ENCODE peak calls at places on chromosomes 4 and X, in four cellular contexts. L is HepG2, K is H1, H is GM12878. R is an unnamed sample.

GRCh38 chr4:30721353-30722091 is 1.4 kb downstream of the PCDH7 start:
- DNase-seq in H (no peak), L (no peak), K (no peak), R (no peak)

GRCh38 chrX:39470588-39471155 is 627.1 kb downstream of the BCOR start:
- DNase-seq in K (no peak), L (no peak), H (no peak), R (no peak)

GRCh38 chrX:39556056-39556455 is 541.7 kb downstream of the BCOR start:
- DNase-seq in K (no peak), H (no peak), L (no peak), R (no peak)

GRCh38 chr4:1866095-1866755 is 5.0 kb upstream of the NSD2 start:
- DNase-seq in K (no peak), L (no peak), H (no peak), R (no peak)

GRCh38 chrX:118520206-118520857 is 24.7 kb downstream of the DOCK11 start:
- DNase-seq in L (no peak), H (no peak), K (no peak), R (no peak)

GRCh38 chr4:8725071-8725841 is 132.7 kb downstream of the CPZ start:
- DNase-seq in H (no peak), K (no peak), L (no peak), R (no peak)

GRCh38 chr4:43316813-43317212 is 424.3 kb downstream of the GRXCR1 start:
- DNase-seq in K (no peak), L (peak; percentile 1), H (no peak), R (no peak)

GRCh38 chrX:13216139-13216538 is 103.7 kb downstream of the ATXN3L start:
- DNase-seq in K (no peak), H (no peak), L (no peak), R (no peak)

GRCh38 chr4:8267077-8267476 is 2.5 kb upstream of the HTRA3 start:
- DNase-seq in H (no peak), L (peak; percentile 52), K (peak; percentile 54), R (peak; percentile 32)

GRCh38 chr4:76753814-76754213 is 144.1 kb downstream of the SOWAHB start:
- DNase-seq in L (no peak), K (no peak), H (no peak), R (no peak)

GRCh38 chr4:112953295-112953694 is 96.2 kb upstream of the ANK2 start:
- DNase-seq in K (no peak), H (no peak), L (no peak), R (no peak)

GRCh38 chr4:7411896-7412585 is 22.7 kb downstream of the PSAPL1 start:
- DNase-seq in K (no peak), L (no peak), H (no peak), R (no peak)

GRCh38 chr4:123649248-123649643 is 252.7 kb downstream of the SPRY1 start:
- DNase-seq in K (no peak), H (peak; percentile 81), L (no peak), R (no peak)

GRCh38 chrX:15158736-15159406 is 111.0 kb downstream of the ASB9 start:
- DNase-seq in K (no peak), L (no peak), H (peak; percentile 33), R (no peak)

GRCh38 chr4:171342646-171343045 is 470.6 kb upstream of the GALNTL6 start:
- DNase-seq in K (no peak), H (no peak), L (no peak), R (no peak)

GRCh38 chr4:129246850-129247542 is 151.0 kb downstream of the C4orf33 start:
- DNase-seq in H (no peak), K (no peak), L (no peak), R (no peak)

GRCh38 chrX:155086202-155086840 is 15.0 kb downstream of the BRCC3 start:
- DNase-seq in L (peak; percentile 21), H (no peak), K (peak; percentile 27), R (peak; percentile 18)

GRCh38 chrX:49111846-49112245 is 11.7 kb downstream of the GPKOW start:
- DNase-seq in L (no peak), K (no peak), H (no peak), R (no peak)

GRCh38 chrX:38864165-38864564 is 62.9 kb downstream of the MID1IP1 start:
- DNase-seq in K (no peak), H (no peak), L (no peak), R (no peak)

DNA sequence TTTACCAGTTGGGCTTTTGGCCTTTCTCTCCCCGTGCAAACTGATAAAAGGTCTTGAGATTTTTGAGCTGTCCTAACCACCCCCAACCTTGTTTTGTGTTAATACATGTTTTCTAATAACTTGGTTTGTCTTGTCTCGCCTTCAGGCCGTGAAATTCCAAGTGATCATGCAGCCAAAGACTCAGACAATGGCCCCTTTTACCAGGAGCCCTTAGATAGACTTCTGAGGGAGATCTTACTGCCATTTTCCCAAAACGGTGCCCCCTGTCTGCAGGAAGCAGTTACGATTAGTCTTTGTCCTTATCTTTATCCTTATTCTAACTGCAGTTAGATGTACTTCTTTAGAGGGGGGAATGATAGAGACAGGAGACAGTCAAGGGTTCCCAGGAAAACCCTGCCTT is 245.3 kb upstream of the HDX start:
- DNase-seq in K (no peak), H (no peak), L (no peak), R (no peak)
- TF ChIP-seq YY1 in K (no peak), H (no peak), L (no peak), R (no peak)

DNA sequence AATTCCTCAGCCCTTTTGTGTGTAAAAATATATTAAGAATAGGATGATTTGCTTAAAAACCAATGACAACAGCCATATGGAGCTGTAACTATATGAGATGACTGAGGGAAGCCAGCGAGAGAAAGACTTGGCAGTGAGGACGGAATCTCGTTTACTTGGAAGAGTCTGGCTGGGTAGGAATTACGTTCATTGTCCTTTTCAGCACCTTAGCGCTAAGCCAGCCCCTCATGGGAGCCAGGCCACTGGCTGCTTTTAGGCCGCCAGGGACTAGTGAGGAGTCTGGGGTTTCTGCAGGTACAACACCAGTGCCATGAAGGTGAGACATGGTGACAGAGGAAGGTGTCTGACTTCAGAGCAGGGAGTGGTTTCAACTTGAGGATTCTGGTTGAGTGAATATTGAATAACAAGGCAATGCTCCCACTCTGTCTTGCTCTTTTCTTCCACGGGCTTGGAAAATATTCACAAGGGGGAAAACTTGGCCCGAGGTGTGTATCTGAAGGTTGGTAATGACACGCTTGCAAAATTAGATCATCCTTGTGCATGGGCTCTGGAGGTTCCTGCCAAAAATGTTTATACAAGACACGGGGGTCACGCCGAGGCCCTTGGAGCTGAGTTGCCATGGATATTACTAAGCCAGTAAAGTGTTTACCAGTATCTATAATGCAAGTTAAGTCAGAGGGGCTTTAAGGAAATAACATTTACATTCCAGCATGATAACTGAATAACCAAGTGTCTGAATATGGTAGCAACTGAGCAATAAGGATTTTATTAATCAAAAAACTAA is 17.5 kb downstream of the KLF3 start:
- DNase-seq in K (no peak), H (no peak), L (no peak), R (no peak)
- TF ChIP-seq SUZ12 in K (no peak), H (no peak), L (no peak), R (no peak)

GRCh38 chrX:18883961-18884765 is 99.8 kb downstream of the PHKA2 start:
- DNase-seq in H (no peak), L (no peak), K (no peak), R (no peak)

GRCh38 chrX:18884916-18885315 is 99.0 kb downstream of the PHKA2 start:
- DNase-seq in L (no peak), H (no peak), K (no peak), R (no peak)

GRCh38 chrX:18886005-18886343 is 97.9 kb downstream of the PHKA2 start:
- DNase-seq in H (no peak), K (no peak), L (no peak), R (no peak)

GRCh38 chrX:18885317-18886004 is 98.5 kb downstream of the PHKA2 start:
- DNase-seq in L (no peak), H (peak; percentile 8), K (no peak), R (no peak)

GRCh38 chrX:18883234-18883960 is 100.5 kb downstream of the PHKA2 start:
- DNase-seq in K (no peak), H (no peak), L (peak; percentile 30), R (no peak)
- TF ChIP-seq ZNF274 in K (no peak), H (no peak), L (no peak), R (no peak)

DNA sequence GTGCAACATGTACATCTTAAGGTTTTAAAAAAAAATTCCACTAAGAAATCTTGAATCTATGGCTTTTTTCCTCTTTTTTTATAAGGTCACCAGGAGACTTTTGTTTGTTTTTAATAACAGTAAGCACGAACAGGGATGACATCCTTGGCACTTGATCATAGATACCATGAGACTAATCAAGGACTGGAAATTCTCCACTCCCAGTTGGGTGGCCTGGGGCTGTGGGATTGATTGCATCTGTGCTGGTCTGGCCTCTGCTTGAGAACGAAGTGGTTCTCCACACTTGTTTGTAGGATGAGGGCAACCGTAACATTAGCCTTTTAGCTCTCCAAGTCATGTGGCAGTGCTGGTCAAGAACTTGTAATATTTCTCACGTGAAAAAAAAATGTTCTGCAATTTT is 35.4 kb downstream of the SNX25 start:
- DNase-seq in K (no peak), H (no peak), L (no peak), R (no peak)
- TF ChIP-seq YY1 in K (no peak), H (no peak), L (no peak), R (no peak)

DNA sequence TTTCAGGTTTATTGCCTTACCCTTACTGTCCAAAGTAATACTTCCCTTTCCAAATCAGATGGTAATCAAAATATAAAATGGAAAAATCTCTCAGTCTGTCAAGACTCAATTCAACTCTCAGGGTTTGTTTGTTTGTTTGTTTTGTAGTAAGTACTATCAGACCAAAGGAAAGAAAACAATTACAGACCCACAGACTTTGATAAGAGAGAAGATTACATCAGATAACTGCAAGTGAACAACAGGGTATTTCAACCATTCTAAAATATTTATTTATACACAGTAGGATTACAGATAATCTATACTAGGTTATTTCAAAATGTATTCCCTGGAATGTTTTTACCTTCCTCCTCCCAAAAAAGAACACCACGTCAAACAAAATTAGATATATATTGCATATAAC is 28.9 kb downstream of the FBXO8 start:
- DNase-seq in H (no peak), L (no peak), K (no peak), R (no peak)
- TF ChIP-seq SUZ12 in H (no peak), L (no peak), K (no peak), R (no peak)

GRCh38 chr4:159353422-159354116 is 250.7 kb downstream of the RAPGEF2 start:
- DNase-seq in H (no peak), L (no peak), K (no peak), R (no peak)

GRCh38 chr4:159355456-159355855 is 252.6 kb downstream of the RAPGEF2 start:
- DNase-seq in H (no peak), L (no peak), K (no peak), R (no peak)

GRCh38 chr4:159357350-159357749 is 254.5 kb downstream of the RAPGEF2 start:
- DNase-seq in L (no peak), H (no peak), K (no peak), R (no peak)

GRCh38 chr4:159360549-159360948 is 257.7 kb downstream of the RAPGEF2 start:
- DNase-seq in K (no peak), L (no peak), H (no peak), R (no peak)

GRCh38 chr4:159358226-159358625 is 255.3 kb downstream of the RAPGEF2 start:
- DNase-seq in K (no peak), L (no peak), H (no peak), R (no peak)
- TF ChIP-seq ZNF274 in K (no peak), L (no peak), H (no peak), R (no peak)

DNA sequence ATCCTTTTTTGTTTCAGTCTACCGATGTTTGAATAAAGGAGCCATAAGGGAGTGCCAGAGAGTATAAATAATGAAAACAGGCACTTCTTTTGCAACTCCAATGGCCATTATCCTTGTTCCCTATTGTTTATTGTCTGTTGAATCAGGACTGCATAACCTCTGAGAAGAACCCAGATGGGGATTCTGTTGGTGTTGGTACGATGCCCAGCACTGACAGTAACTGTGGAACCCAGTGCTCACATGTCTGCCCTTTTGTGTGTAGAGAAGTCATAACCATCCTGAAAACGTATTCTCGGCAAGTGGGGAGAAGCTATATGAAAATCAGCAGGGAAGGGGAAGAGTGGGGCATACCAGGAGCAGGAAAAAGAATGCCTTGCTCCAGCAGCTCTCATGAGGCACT is 195.1 kb upstream of the EDNRA start:
- DNase-seq in H (no peak), L (no peak), K (no peak), R (no peak)
- TF ChIP-seq YY1 in H (no peak), L (no peak), K (no peak), R (no peak)

R was measured in NT2/D1.